ENCODE peak calls at places on chromosomes 5 and 9, in nine cellular contexts. T is body of pancreas, F is sigmoid colon, H is psoas muscle, M is AG04450, V is fibroblast of the aortic adventitia, O is foreskin fibroblast, L is epithelial cell of esophagus, Y is heart left ventricle. D is an unnamed sample.

GRCh38 chr5:24428345-24428744 is 216.4 kb downstream of the CDH10 start:
- DNase-seq in M (no peak), T (no peak), Y (no peak), F (no peak), V (no peak), O (no peak), L (peak; percentile 27), H (no peak), D (no peak)

GRCh38 chr9:111475195-111475594 is 9.0 kb downstream of the ECPAS start:
- DNase-seq in V (no peak), M (no peak), Y (no peak), H (no peak), O (no peak), F (no peak), L (no peak), T (no peak), D (no peak)

GRCh38 chr5:107092695-107093094 is 578.0 kb downstream of the EFNA5 start:
- DNase-seq in F (no peak), O (peak; percentile 46), V (peak; percentile 0), Y (no peak), H (no peak), T (no peak), M (no peak), L (peak; percentile 57), D (no peak)

GRCh38 chr5:102289251-102289899 is 6.7 kb downstream of the SLCO4C1 start:
- DNase-seq in M (no peak), Y (no peak), O (no peak), V (no peak), L (no peak), F (no peak), T (no peak), H (no peak), D (no peak)

GRCh38 chr5:176899296-176899891 is at the start of gene HK3:
- DNase-seq in T (peak; percentile 36), V (no peak), Y (no peak), M (no peak), H (no peak), F (peak; percentile 48), O (no peak), L (no peak), D (no peak)

GRCh38 chr5:115366223-115366622 is 69.8 kb upstream of the CCDC112 start:
- DNase-seq in M (peak; percentile 82), Y (no peak), V (peak; percentile 92), O (peak; percentile 93), H (peak; percentile 22), F (no peak), L (peak; percentile 75), T (no peak), D (peak; percentile 95)

GRCh38 chr9:83932001-83932400 is 10.8 kb upstream of the KIF27 start:
- DNase-seq in H (no peak), F (no peak), M (no peak), T (no peak), O (peak; percentile 25), Y (no peak), L (peak; percentile 37), V (no peak), D (no peak)

GRCh38 chr5:14202462-14202861 is 59.3 kb downstream of the TRIO start:
- DNase-seq in O (no peak), H (no peak), F (no peak), M (no peak), T (no peak), V (no peak), Y (no peak), L (no peak), D (no peak)

GRCh38 chr9:124794902-124795491 is 18.1 kb downstream of the OLFML2A start:
- DNase-seq in O (no peak), T (peak; percentile 46), Y (no peak), F (no peak), H (no peak), V (no peak), L (peak; percentile 44), M (no peak), D (no peak)

GRCh38 chr9:91231619-91232018 is 130.1 kb downstream of the AUH start:
- DNase-seq in O (peak; percentile 15), Y (no peak), V (no peak), L (no peak), H (no peak), F (no peak), M (no peak), T (no peak), D (no peak)

GRCh38 chr5:139669681-139670368 is 21.7 kb downstream of the CXXC5 start:
- DNase-seq in Y (no peak), F (no peak), M (no peak), O (no peak), H (no peak), T (peak; percentile 87), V (no peak), L (no peak), D (no peak)

GRCh38 chr5:173293817-173294672 is 34.2 kb downstream of the STC2 start:
- DNase-seq in F (peak; percentile 81), O (peak; percentile 90), T (peak; percentile 77), Y (peak; percentile 86), M (peak; percentile 55), L (peak; percentile 68), H (peak; percentile 74), V (peak; percentile 90), D (peak; percentile 19)

GRCh38 chr9:92774274-92774673 is 9.6 kb upstream of the BICD2 start:
- DNase-seq in O (peak; percentile 85), Y (no peak), H (no peak), T (no peak), V (peak; percentile 87), M (peak; percentile 90), F (no peak), L (peak; percentile 97), D (peak; percentile 95)

GRCh38 chr5:149175346-149176113 is 34.2 kb downstream of the ABLIM3 start:
- DNase-seq in V (no peak), F (no peak), L (no peak), Y (peak; percentile 79), M (no peak), H (peak; percentile 60), O (peak; percentile 61), T (no peak), D (no peak)

GRCh38 chr5:74149395-74149794 is 491.1 kb downstream of the ENC1 start:
- DNase-seq in F (peak; percentile 72), O (peak; percentile 93), L (peak; percentile 86), T (peak; percentile 76), M (peak; percentile 79), V (peak; percentile 96), H (no peak), Y (no peak), D (peak; percentile 70)

GRCh38 chr9:137621131-137621757 is 2.4 kb downstream of the EHMT1 start:
- DNase-seq in T (no peak), M (no peak), V (no peak), O (peak; percentile 58), H (no peak), F (no peak), L (peak; percentile 19), Y (no peak), D (no peak)

DNA sequence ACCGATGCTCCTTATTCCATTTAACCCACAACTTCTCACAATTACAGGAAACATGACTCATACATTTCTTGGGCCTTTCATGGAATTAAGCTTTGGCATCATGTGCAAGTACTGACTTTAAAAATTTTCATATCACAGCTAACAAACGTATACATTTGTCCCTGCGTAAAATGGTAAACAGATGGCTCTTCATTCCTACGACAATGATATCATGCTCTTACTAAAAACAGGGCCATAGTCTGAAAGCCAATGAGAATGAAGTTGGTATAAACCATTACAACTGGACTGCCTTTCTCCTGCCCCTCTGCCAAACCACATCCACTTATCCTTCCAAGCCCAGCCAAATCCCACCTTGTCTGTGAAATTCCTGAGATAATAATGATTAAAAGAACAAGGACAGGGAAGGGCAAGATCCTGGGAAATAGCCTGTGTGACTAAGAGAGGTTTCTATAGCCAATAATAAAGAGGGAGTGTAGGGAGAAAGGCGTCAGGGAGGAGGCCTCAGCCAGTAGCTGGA is 44.9 kb upstream of the ZNF366 start:
- DNase-seq in Y (no peak), M (no peak), V (peak; percentile 99), L (peak; percentile 61), T (no peak), F (no peak), H (no peak), O (peak; percentile 81), D (peak; percentile 41)
- TF ChIP-seq CTCF in Y (no peak), M (no peak), V (no peak), L (no peak), T (no peak), F (no peak), H (no peak), O (no peak), D (no peak)

GRCh38 chr9:106104887-106105286 is 410.5 kb downstream of the TMEM38B start:
- DNase-seq in Y (no peak), H (no peak), V (no peak), M (no peak), T (no peak), F (no peak), O (no peak), L (no peak), D (no peak)

GRCh38 chr9:106110483-106110882 is 416.1 kb downstream of the TMEM38B start:
- DNase-seq in T (no peak), H (no peak), M (no peak), Y (no peak), O (no peak), F (no peak), V (no peak), L (peak; percentile 82), D (no peak)

GRCh38 chr9:106111039-106111740 is 416.8 kb downstream of the TMEM38B start:
- DNase-seq in F (no peak), Y (no peak), T (no peak), H (no peak), M (no peak), O (no peak), V (no peak), L (no peak), D (no peak)

GRCh38 chr9:106107716-106108115 is 413.4 kb downstream of the TMEM38B start:
- DNase-seq in F (no peak), Y (no peak), T (no peak), L (no peak), O (no peak), M (no peak), V (no peak), H (no peak), D (no peak)

DNA sequence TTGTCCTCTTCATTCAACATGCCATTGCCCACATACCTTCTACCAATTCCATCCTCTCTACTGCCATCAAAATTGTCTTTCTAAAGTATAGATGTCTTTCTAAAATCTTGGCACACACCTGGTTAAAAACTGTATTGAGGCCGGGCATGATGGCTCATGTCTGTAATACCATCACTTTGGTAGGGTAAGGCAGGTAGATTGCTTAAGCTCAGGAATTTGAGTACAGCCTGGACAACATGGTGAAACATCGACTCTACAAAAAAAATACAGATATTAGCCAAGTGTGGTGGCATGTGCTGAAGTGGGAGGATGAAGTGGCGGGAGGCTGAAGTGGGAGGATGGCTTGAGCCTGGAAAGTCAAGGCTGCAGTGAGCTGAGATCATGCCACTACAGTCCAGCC is 412.1 kb downstream of the TMEM38B start:
- DNase-seq in T (no peak), M (no peak), O (no peak), Y (no peak), H (no peak), L (peak; percentile 87), F (no peak), V (no peak), D (no peak)
- H3K4me3 ChIP-seq in T (no peak overlapping the region), M (no peak overlapping the region), O (no peak overlapping the region), Y (no peak overlapping the region), H (no peak overlapping the region), L (no peak overlapping the region), F (no peak overlapping the region), V (no peak overlapping the region), D (no peak overlapping the region)

GRCh38 chr5:141641634-141642278 is 5.0 kb downstream of the RELL2 start:
- DNase-seq in V (peak; percentile 59), O (peak; percentile 74), Y (no peak), F (no peak), T (no peak), L (peak; percentile 81), M (no peak), H (no peak), D (no peak)
- TF ChIP-seq CTCF in V (peak; percentile 35), O (peak; percentile 53), Y (no peak), F (no peak), T (no peak), L (peak; percentile 39), M (peak; percentile 50), H (no peak), D (peak; percentile 40)

GRCh38 chr5:141496038-141496437 is 7.2 kb downstream of the PCDHGC5 start:
- DNase-seq in F (peak; percentile 37), M (no peak), T (no peak), L (no peak), Y (no peak), H (no peak), V (no peak), O (no peak), D (no peak)
- H3K4me3 ChIP-seq in F (no peak overlapping the region), M (no peak overlapping the region), T (no peak overlapping the region), L (no peak overlapping the region), Y (no peak overlapping the region), H (no peak overlapping the region), V (no peak overlapping the region), O (no peak overlapping the region), D (no peak overlapping the region)